ENCODE peak calls at places on chromosomes 13 and 19, in nine cellular contexts. One of them, this sample, is unnamed. For H3K27me3, the result is how much of the 10 kb centered on the place peaks cover.

GRCh38 chr19:15014579-15014978 is 34.7 kb upstream of the CASP14 start:
- DNase-seq in fibroblast of lung: no peak
- DNase-seq in CD4-positive, alpha-beta T cell: no peak
- DNase-seq in AG04450: no peak
- DNase-seq in endodermal cell: peak
- DNase-seq in right lobe of liver: no peak
- DNase-seq in effector memory CD4-positive, alpha-beta T cell: no peak
- DNase-seq in upper lobe of right lung: no peak
- DNase-seq in psoas muscle: no peak
- DNase-seq in this sample: no peak

GRCh38 chr13:110616103-110617101 is 1.1 kb downstream of the NAXD start:
- DNase-seq in endodermal cell: peak
- DNase-seq in fibroblast of lung: peak
- DNase-seq in CD4-positive, alpha-beta T cell: no peak
- DNase-seq in right lobe of liver: no peak
- DNase-seq in psoas muscle: peak
- DNase-seq in effector memory CD4-positive, alpha-beta T cell: no peak
- DNase-seq in AG04450: no peak
- DNase-seq in upper lobe of right lung: no peak
- DNase-seq in this sample: peak

GRCh38 chr19:4831351-4832340 is at the start of gene TICAM1:
- DNase-seq in AG04450: no peak
- DNase-seq in psoas muscle: peak
- DNase-seq in right lobe of liver: peak
- DNase-seq in endodermal cell: peak
- DNase-seq in upper lobe of right lung: peak
- DNase-seq in effector memory CD4-positive, alpha-beta T cell: peak
- DNase-seq in fibroblast of lung: peak
- DNase-seq in CD4-positive, alpha-beta T cell: peak
- DNase-seq in this sample: peak

GRCh38 chr13:51619614-51620013 is 35.4 kb downstream of the WDFY2 start:
- DNase-seq in AG04450: peak
- DNase-seq in upper lobe of right lung: no peak
- DNase-seq in endodermal cell: no peak
- DNase-seq in fibroblast of lung: peak
- DNase-seq in right lobe of liver: no peak
- DNase-seq in psoas muscle: no peak
- DNase-seq in CD4-positive, alpha-beta T cell: no peak
- DNase-seq in effector memory CD4-positive, alpha-beta T cell: no peak
- DNase-seq in this sample: no peak

GRCh38 chr13:114106991-114107685 is 25.3 kb downstream of the RASA3 start:
- DNase-seq in endodermal cell: peak
- DNase-seq in AG04450: no peak
- DNase-seq in right lobe of liver: peak
- DNase-seq in effector memory CD4-positive, alpha-beta T cell: no peak
- DNase-seq in fibroblast of lung: no peak
- DNase-seq in upper lobe of right lung: peak
- DNase-seq in psoas muscle: peak
- DNase-seq in CD4-positive, alpha-beta T cell: no peak
- DNase-seq in this sample: no peak

GRCh38 chr19:33866696-33867095 is 70.0 kb downstream of the KCTD15 start:
- DNase-seq in AG04450: no peak
- DNase-seq in fibroblast of lung: no peak
- DNase-seq in upper lobe of right lung: no peak
- DNase-seq in effector memory CD4-positive, alpha-beta T cell: no peak
- DNase-seq in right lobe of liver: no peak
- DNase-seq in psoas muscle: no peak
- DNase-seq in endodermal cell: no peak
- DNase-seq in CD4-positive, alpha-beta T cell: no peak
- DNase-seq in this sample: no peak

GRCh38 chr13:100633461-100633860 is 41.1 kb downstream of the TMTC4 start:
- DNase-seq in AG04450: peak
- DNase-seq in endodermal cell: no peak
- DNase-seq in CD4-positive, alpha-beta T cell: no peak
- DNase-seq in right lobe of liver: no peak
- DNase-seq in psoas muscle: no peak
- DNase-seq in upper lobe of right lung: no peak
- DNase-seq in effector memory CD4-positive, alpha-beta T cell: no peak
- DNase-seq in fibroblast of lung: peak
- DNase-seq in this sample: no peak

GRCh38 chr13:19862511-19863313 is 737 bp downstream of the ZMYM5 start:
- DNase-seq in fibroblast of lung: peak
- DNase-seq in right lobe of liver: peak
- DNase-seq in upper lobe of right lung: peak
- DNase-seq in effector memory CD4-positive, alpha-beta T cell: peak
- DNase-seq in psoas muscle: peak
- DNase-seq in endodermal cell: peak
- DNase-seq in AG04450: no peak
- DNase-seq in CD4-positive, alpha-beta T cell: peak
- DNase-seq in this sample: peak

GRCh38 chr19:3116621-3117020 is 19.2 kb upstream of the GNA15 start:
- DNase-seq in effector memory CD4-positive, alpha-beta T cell: no peak
- DNase-seq in upper lobe of right lung: no peak
- DNase-seq in right lobe of liver: no peak
- DNase-seq in fibroblast of lung: no peak
- DNase-seq in endodermal cell: no peak
- DNase-seq in psoas muscle: peak
- DNase-seq in CD4-positive, alpha-beta T cell: no peak
- DNase-seq in AG04450: no peak
- DNase-seq in this sample: no peak

GRCh38 chr19:29379257-29379986 is 146.4 kb upstream of the VSTM2B start:
- DNase-seq in endodermal cell: peak
- DNase-seq in AG04450: no peak
- DNase-seq in right lobe of liver: peak
- DNase-seq in CD4-positive, alpha-beta T cell: no peak
- DNase-seq in effector memory CD4-positive, alpha-beta T cell: no peak
- DNase-seq in fibroblast of lung: no peak
- DNase-seq in upper lobe of right lung: no peak
- DNase-seq in psoas muscle: no peak
- DNase-seq in this sample: peak

GRCh38 chr19:23957660-23958281 is 43.1 kb downstream of the ZNF726 start:
- DNase-seq in right lobe of liver: no peak
- DNase-seq in fibroblast of lung: peak
- DNase-seq in endodermal cell: no peak
- DNase-seq in effector memory CD4-positive, alpha-beta T cell: no peak
- DNase-seq in upper lobe of right lung: no peak
- DNase-seq in AG04450: peak
- DNase-seq in psoas muscle: no peak
- DNase-seq in CD4-positive, alpha-beta T cell: no peak
- DNase-seq in this sample: no peak

GRCh38 chr13:90534617-90535340 is 812.7 kb upstream of the MIR17HG start:
- DNase-seq in AG04450: no peak
- DNase-seq in upper lobe of right lung: no peak
- DNase-seq in effector memory CD4-positive, alpha-beta T cell: no peak
- DNase-seq in fibroblast of lung: no peak
- DNase-seq in psoas muscle: no peak
- DNase-seq in CD4-positive, alpha-beta T cell: no peak
- DNase-seq in right lobe of liver: no peak
- DNase-seq in endodermal cell: no peak
- DNase-seq in this sample: no peak

GRCh38 chr13:50613356-50613831 is 230.1 kb downstream of the DLEU7 start:
- DNase-seq in AG04450: no peak
- DNase-seq in effector memory CD4-positive, alpha-beta T cell: no peak
- DNase-seq in upper lobe of right lung: no peak
- DNase-seq in CD4-positive, alpha-beta T cell: no peak
- DNase-seq in psoas muscle: no peak
- DNase-seq in fibroblast of lung: peak
- DNase-seq in right lobe of liver: no peak
- DNase-seq in endodermal cell: no peak
- DNase-seq in this sample: no peak

GRCh38 chr19:40611096-40611495 is 9.9 kb downstream of the LTBP4 start:
- DNase-seq in AG04450: no peak
- DNase-seq in fibroblast of lung: no peak
- DNase-seq in psoas muscle: no peak
- DNase-seq in effector memory CD4-positive, alpha-beta T cell: no peak
- DNase-seq in right lobe of liver: no peak
- DNase-seq in CD4-positive, alpha-beta T cell: no peak
- DNase-seq in upper lobe of right lung: peak
- DNase-seq in endodermal cell: peak
- DNase-seq in this sample: peak

GRCh38 chr13:37023871-37024270 is 23.3 kb downstream of the EXOSC8 start:
- DNase-seq in psoas muscle: no peak
- DNase-seq in effector memory CD4-positive, alpha-beta T cell: no peak
- DNase-seq in AG04450: no peak
- DNase-seq in endodermal cell: no peak
- DNase-seq in CD4-positive, alpha-beta T cell: no peak
- DNase-seq in right lobe of liver: no peak
- DNase-seq in fibroblast of lung: peak
- DNase-seq in upper lobe of right lung: no peak
- DNase-seq in this sample: no peak

GRCh38 chr13:91369432-91369831 is 21.9 kb downstream of the MIR17HG start:
- DNase-seq in AG04450: no peak
- DNase-seq in fibroblast of lung: peak
- DNase-seq in CD4-positive, alpha-beta T cell: no peak
- DNase-seq in right lobe of liver: no peak
- DNase-seq in effector memory CD4-positive, alpha-beta T cell: no peak
- DNase-seq in upper lobe of right lung: no peak
- DNase-seq in psoas muscle: no peak
- DNase-seq in endodermal cell: no peak
- DNase-seq in this sample: no peak

GRCh38 chr13:20960663-20961309 is 58.2 kb upstream of the XPO4 start:
- DNase-seq in psoas muscle: no peak
- DNase-seq in right lobe of liver: peak
- DNase-seq in fibroblast of lung: no peak
- DNase-seq in CD4-positive, alpha-beta T cell: no peak
- DNase-seq in endodermal cell: no peak
- DNase-seq in effector memory CD4-positive, alpha-beta T cell: no peak
- DNase-seq in upper lobe of right lung: no peak
- DNase-seq in AG04450: no peak
- DNase-seq in this sample: no peak

GRCh38 chr13:33034897-33035296 is 18.7 kb downstream of the KL start:
- DNase-seq in upper lobe of right lung: no peak
- DNase-seq in AG04450: no peak
- DNase-seq in psoas muscle: no peak
- DNase-seq in fibroblast of lung: no peak
- DNase-seq in effector memory CD4-positive, alpha-beta T cell: no peak
- DNase-seq in endodermal cell: no peak
- DNase-seq in right lobe of liver: no peak
- DNase-seq in CD4-positive, alpha-beta T cell: no peak
- DNase-seq in this sample: no peak

GRCh38 chr13:34294483-34295129 is 476.7 kb downstream of the RFC3 start:
- DNase-seq in fibroblast of lung: peak
- DNase-seq in psoas muscle: no peak
- DNase-seq in right lobe of liver: no peak
- DNase-seq in CD4-positive, alpha-beta T cell: no peak
- DNase-seq in AG04450: no peak
- DNase-seq in endodermal cell: no peak
- DNase-seq in effector memory CD4-positive, alpha-beta T cell: no peak
- DNase-seq in upper lobe of right lung: no peak
- DNase-seq in this sample: no peak

DNA sequence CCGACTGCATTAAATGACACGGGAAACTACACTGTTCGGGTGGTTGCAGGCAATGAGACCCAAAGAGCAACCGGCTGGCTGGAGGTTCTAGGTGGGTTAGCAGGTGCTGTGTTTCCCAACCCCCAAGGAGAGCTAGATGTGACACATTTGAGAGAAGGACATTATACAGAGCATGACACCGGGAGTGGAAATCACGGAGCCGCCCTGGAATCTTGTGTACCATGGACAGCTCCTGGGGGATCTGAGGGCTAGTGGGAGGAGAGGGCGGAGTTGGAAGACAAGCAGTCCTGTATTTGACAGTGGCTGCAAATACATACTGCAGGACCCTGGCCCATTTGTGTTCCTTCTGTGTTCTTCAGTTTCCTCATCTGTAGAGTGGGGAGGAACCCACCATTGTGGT is 2.3 kb downstream of the CEACAM18 start:
- DNase-seq in psoas muscle: no peak
- DNase-seq in AG04450: no peak
- DNase-seq in upper lobe of right lung: no peak
- DNase-seq in effector memory CD4-positive, alpha-beta T cell: no peak
- DNase-seq in right lobe of liver: no peak
- DNase-seq in fibroblast of lung: no peak
- DNase-seq in endodermal cell: peak
- DNase-seq in CD4-positive, alpha-beta T cell: no peak
- DNase-seq in this sample: no peak
- H3K27me3 ChIP-seq in psoas muscle: under half
- H3K27me3 ChIP-seq in AG04450: under half
- H3K27me3 ChIP-seq in upper lobe of right lung: under half
- H3K27me3 ChIP-seq in effector memory CD4-positive, alpha-beta T cell: under half
- H3K27me3 ChIP-seq in right lobe of liver: under half
- H3K27me3 ChIP-seq in fibroblast of lung: under half
- H3K27me3 ChIP-seq in endodermal cell: under half
- H3K27me3 ChIP-seq in CD4-positive, alpha-beta T cell: under half
- H3K27me3 ChIP-seq in this sample: under half

DNA sequence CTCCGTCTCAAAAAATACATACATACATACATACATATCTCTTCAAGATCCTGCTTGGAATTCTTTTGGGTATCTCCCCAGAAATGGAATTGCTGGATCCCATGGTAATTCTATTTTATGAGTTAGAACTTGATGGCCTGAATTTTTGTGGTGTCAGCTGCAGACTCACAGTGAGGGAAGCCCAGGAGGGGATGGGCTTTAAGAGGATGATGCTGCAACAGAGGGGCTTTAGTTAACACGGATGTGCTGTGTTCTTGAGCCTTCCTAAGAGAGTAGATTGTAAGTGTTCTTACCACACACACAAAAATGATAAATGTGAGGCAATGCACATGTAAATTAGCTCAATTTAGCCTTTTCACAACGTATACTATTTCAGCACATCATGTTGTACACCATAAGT is 31.8 kb downstream of the CACNG6 start:
- DNase-seq in effector memory CD4-positive, alpha-beta T cell: no peak
- DNase-seq in AG04450: no peak
- DNase-seq in psoas muscle: no peak
- DNase-seq in fibroblast of lung: no peak
- DNase-seq in CD4-positive, alpha-beta T cell: no peak
- DNase-seq in upper lobe of right lung: no peak
- DNase-seq in endodermal cell: no peak
- DNase-seq in right lobe of liver: no peak
- DNase-seq in this sample: no peak
- H3K27me3 ChIP-seq in effector memory CD4-positive, alpha-beta T cell: under half
- H3K27me3 ChIP-seq in AG04450: under half
- H3K27me3 ChIP-seq in psoas muscle: under half
- H3K27me3 ChIP-seq in fibroblast of lung: under half
- H3K27me3 ChIP-seq in CD4-positive, alpha-beta T cell: under half
- H3K27me3 ChIP-seq in upper lobe of right lung: under half
- H3K27me3 ChIP-seq in endodermal cell: under half
- H3K27me3 ChIP-seq in right lobe of liver: under half
- H3K27me3 ChIP-seq in this sample: under half

DNA sequence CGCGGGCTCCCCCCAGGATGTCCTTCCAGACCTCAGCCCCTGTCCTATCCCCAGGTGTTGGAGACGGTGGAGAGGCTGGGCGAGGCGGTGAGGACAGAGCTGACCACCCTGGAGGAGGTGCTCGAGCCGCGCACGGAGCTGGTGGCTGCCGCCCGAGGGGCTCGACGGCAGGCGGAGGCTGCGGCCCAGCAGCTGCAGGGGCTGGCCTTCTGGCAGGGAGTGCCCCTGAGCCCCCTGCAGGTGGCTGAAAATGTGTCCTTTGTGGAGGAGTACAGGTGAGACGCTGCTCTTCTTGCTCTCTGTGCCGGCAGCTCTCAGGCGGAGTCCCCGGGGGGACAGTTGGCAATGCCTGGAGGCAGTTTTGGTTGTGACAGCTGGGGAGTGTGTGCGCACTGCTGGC is 6.9 kb downstream of the TTYH1 start:
- DNase-seq in right lobe of liver: no peak
- DNase-seq in AG04450: no peak
- DNase-seq in CD4-positive, alpha-beta T cell: no peak
- DNase-seq in endodermal cell: peak
- DNase-seq in psoas muscle: no peak
- DNase-seq in fibroblast of lung: no peak
- DNase-seq in effector memory CD4-positive, alpha-beta T cell: no peak
- DNase-seq in upper lobe of right lung: no peak
- DNase-seq in this sample: no peak
- H3K27me3 ChIP-seq in right lobe of liver: under half
- H3K27me3 ChIP-seq in AG04450: under half
- H3K27me3 ChIP-seq in CD4-positive, alpha-beta T cell: under half
- H3K27me3 ChIP-seq in endodermal cell: under half
- H3K27me3 ChIP-seq in psoas muscle: under half
- H3K27me3 ChIP-seq in fibroblast of lung: under half
- H3K27me3 ChIP-seq in effector memory CD4-positive, alpha-beta T cell: under half
- H3K27me3 ChIP-seq in upper lobe of right lung: half or more
- H3K27me3 ChIP-seq in this sample: half or more

GRCh38 chr19:18800079-18800478 is 9.0 kb upstream of the COMP start:
- DNase-seq in CD4-positive, alpha-beta T cell: no peak
- DNase-seq in effector memory CD4-positive, alpha-beta T cell: no peak
- DNase-seq in right lobe of liver: no peak
- DNase-seq in upper lobe of right lung: no peak
- DNase-seq in AG04450: no peak
- DNase-seq in endodermal cell: no peak
- DNase-seq in psoas muscle: no peak
- DNase-seq in fibroblast of lung: no peak
- DNase-seq in this sample: no peak
- H3K27me3 ChIP-seq in CD4-positive, alpha-beta T cell: under half
- H3K27me3 ChIP-seq in effector memory CD4-positive, alpha-beta T cell: under half
- H3K27me3 ChIP-seq in right lobe of liver: under half
- H3K27me3 ChIP-seq in upper lobe of right lung: under half
- H3K27me3 ChIP-seq in AG04450: under half
- H3K27me3 ChIP-seq in endodermal cell: half or more
- H3K27me3 ChIP-seq in psoas muscle: under half
- H3K27me3 ChIP-seq in fibroblast of lung: under half
- H3K27me3 ChIP-seq in this sample: under half

This sample was measured in stomach.